ENCODE peak calls at places on chromosomes 3 and 15, in seven cellular contexts. F, N, T, M, Y, P and D are unnamed samples.

GRCh38 chr15:40941528-40942336 is 11.5 kb upstream of the CHAC1 start:
- DNase-seq in F (peak), N (peak), T (peak), M (peak), Y (peak), P (peak), D (no peak)

GRCh38 chr3:46423588-46423987 is 16.5 kb downstream of the CCRL2 start:
- DNase-seq in F (no peak), N (peak), T (no peak), M (no peak), Y (peak), P (no peak), D (no peak)

GRCh38 chr3:94167796-94168195 is 104.9 kb downstream of the NSUN3 start:
- DNase-seq in F (no peak), N (no peak), T (no peak), M (no peak), Y (no peak), P (no peak), D (no peak)

GRCh38 chr3:184603156-184604030 is 41.8 kb downstream of the EPHB3 start:
- DNase-seq in F (no peak), N (peak), T (no peak), M (no peak), Y (no peak), P (no peak), D (no peak)

GRCh38 chr3:193897288-193897687 is 238.7 kb upstream of the HES1 start:
- DNase-seq in F (peak), N (no peak), T (no peak), M (no peak), Y (no peak), P (no peak), D (no peak)

GRCh38 chr15:77418341-77419049 is 1.4 kb downstream of the PEAK1 start:
- DNase-seq in F (no peak), N (peak), T (no peak), M (peak), Y (peak), P (no peak), D (no peak)

GRCh38 chr3:157542711-157543485 is 39.7 kb upstream of the VEPH1 start:
- DNase-seq in F (no peak), N (peak), T (peak), M (peak), Y (peak), P (peak), D (peak)

GRCh38 chr3:181292984-181293383 is 303.4 kb upstream of the DNAJC19 start:
- DNase-seq in F (no peak), N (peak), T (no peak), M (no peak), Y (peak), P (no peak), D (peak)

GRCh38 chr3:89699771-89700170 is 592.4 kb downstream of the EPHA3 start:
- DNase-seq in F (no peak), N (no peak), T (no peak), M (no peak), Y (no peak), P (peak), D (no peak)

GRCh38 chr15:69080203-69080957 is 65.9 kb downstream of the NOX5 start:
- DNase-seq in F (no peak), N (peak), T (no peak), M (no peak), Y (no peak), P (no peak), D (no peak)

GRCh38 chr3:51539291-51539891 is 872 bp downstream of the RAD54L2 start:
- DNase-seq in F (peak), N (peak), T (no peak), M (peak), Y (peak), P (peak), D (no peak)

GRCh38 chr3:75048650-75049049 is 434.2 kb upstream of the CNTN3 start:
- DNase-seq in F (no peak), N (no peak), T (no peak), M (no peak), Y (peak), P (no peak), D (no peak)

GRCh38 chr15:63939531-63940130 is 105.9 kb upstream of the HERC1 start:
- DNase-seq in F (no peak), N (peak), T (peak), M (no peak), Y (peak), P (peak), D (no peak)

GRCh38 chr15:30882861-30883433 is 20.8 kb upstream of the FAN1 start:
- DNase-seq in F (no peak), N (no peak), T (no peak), M (no peak), Y (no peak), P (no peak), D (no peak)

GRCh38 chr15:35043380-35044095 is 41.6 kb downstream of the NANOGP8 start:
- DNase-seq in F (no peak), N (no peak), T (no peak), M (no peak), Y (no peak), P (no peak), D (no peak)

GRCh38 chr15:44489464-44489863 is 47.5 kb upstream of the EIF3J start:
- DNase-seq in F (no peak), N (peak), T (peak), M (no peak), Y (peak), P (no peak), D (no peak)

GRCh38 chr3:171261487-171261886 is 198.7 kb downstream of the TNIK start:
- DNase-seq in F (no peak), N (peak), T (no peak), M (peak), Y (peak), P (peak), D (no peak)

GRCh38 chr15:32717290-32718081 is at the start of gene GREM1:
- DNase-seq in F (no peak), N (peak), T (no peak), M (no peak), Y (peak), P (peak), D (peak)

GRCh38 chr15:37111427-37111717 is 11.0 kb upstream of the MEIS2 start:
- DNase-seq in F (no peak), N (no peak), T (no peak), M (no peak), Y (no peak), P (no peak), D (no peak)

GRCh38 chr3:133655731-133656130 is 6.0 kb downstream of the TOPBP1 start:
- DNase-seq in F (no peak), N (no peak), T (no peak), M (no peak), Y (no peak), P (no peak), D (no peak)

GRCh38 chr3:141452045-141452444 is 34.8 kb upstream of the RASA2 start:
- DNase-seq in F (peak), N (peak), T (no peak), M (peak), Y (peak), P (no peak), D (no peak)

GRCh38 chr3:106810461-106810733 is 566.8 kb upstream of the CCDC54 start:
- DNase-seq in F (no peak), N (no peak), T (no peak), M (no peak), Y (no peak), P (no peak), D (no peak)

GRCh38 chr15:70447927-70448698 is 315.2 kb downstream of the UACA start:
- DNase-seq in F (peak), N (peak), T (no peak), M (no peak), Y (no peak), P (peak), D (peak)

GRCh38 chr3:183151716-183152385 is 10.7 kb downstream of the LAMP3 start:
- DNase-seq in F (no peak), N (no peak), T (no peak), M (no peak), Y (no peak), P (no peak), D (no peak)

GRCh38 chr15:32877620-32878019 is 159.8 kb downstream of the GREM1 start:
- DNase-seq in F (no peak), N (peak), T (no peak), M (no peak), Y (no peak), P (no peak), D (no peak)

GRCh38 chr3:101074518-101074917 is 81.3 kb upstream of the ABI3BP start:
- DNase-seq in F (no peak), N (no peak), T (no peak), M (no peak), Y (no peak), P (no peak), D (no peak)

GRCh38 chr15:50256188-50257041 is 9.1 kb downstream of the HDC start:
- DNase-seq in F (no peak), N (peak), T (peak), M (no peak), Y (peak), P (no peak), D (no peak)

GRCh38 chr3:149968216-149968615 is 2.5 kb downstream of the PFN2 start:
- DNase-seq in F (no peak), N (peak), T (no peak), M (no peak), Y (peak), P (no peak), D (no peak)
- H3K27ac ChIP-seq in F (no peak), N (peak), T (no peak), M (peak), Y (peak), P (no peak), D (no peak)

GRCh38 chr3:113194747-113195400 is 16.5 kb upstream of the BOC start:
- DNase-seq in F (no peak), N (no peak), T (no peak), M (no peak), Y (peak), P (no peak), D (no peak)
- H3K27ac ChIP-seq in F (no peak), N (no peak), T (no peak), M (no peak), Y (peak), P (peak), D (peak)

GRCh38 chr3:48750906-48751305 is 33.9 kb upstream of the IP6K2 start:
- DNase-seq in F (no peak), N (no peak), T (no peak), M (no peak), Y (no peak), P (no peak), D (no peak)
- H3K27ac ChIP-seq in F (no peak), N (no peak), T (no peak), M (no peak), Y (no peak), P (no peak), D (peak)

GRCh38 chr15:58622877-58623276 is 126.6 kb downstream of the ADAM10 start:
- DNase-seq in F (no peak), N (no peak), T (no peak), M (no peak), Y (no peak), P (no peak), D (no peak)
- H3K27ac ChIP-seq in F (no peak), N (no peak), T (no peak), M (no peak), Y (no peak), P (no peak), D (no peak)

GRCh38 chr3:16482770-16483531 is 30.5 kb downstream of the RFTN1 start:
- DNase-seq in F (no peak), N (no peak), T (no peak), M (no peak), Y (peak), P (peak), D (no peak)
- H3K27ac ChIP-seq in F (no peak), N (peak), T (peak), M (no peak), Y (peak), P (peak), D (no peak)

DNA sequence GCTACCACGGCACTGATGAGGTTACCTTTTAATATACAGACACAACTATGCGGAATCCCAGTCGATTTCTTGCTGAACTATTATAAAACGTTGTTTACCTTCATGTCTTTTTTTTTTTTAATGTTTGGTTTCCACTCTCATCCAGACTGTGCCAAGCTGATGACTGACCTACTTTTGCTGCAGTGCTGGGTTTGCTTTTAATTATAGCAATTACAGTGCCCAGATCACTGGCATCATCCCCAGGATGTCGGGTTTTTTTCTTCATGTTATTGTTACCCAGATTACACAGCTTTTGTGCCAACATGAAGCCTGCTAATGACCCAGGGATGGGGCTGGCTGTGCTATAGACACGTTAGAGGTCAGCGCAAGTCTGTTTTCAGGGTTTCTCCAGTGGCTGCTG is 294.0 kb upstream of the ATP10A start:
- DNase-seq in F (no peak), N (no peak), T (no peak), M (no peak), Y (no peak), P (no peak), D (no peak)
- H3K27ac ChIP-seq in F (no peak), N (no peak), T (no peak), M (no peak), Y (no peak), P (no peak), D (peak)

GRCh38 chr15:74799255-74799842 is 13.3 kb upstream of the LMAN1L start:
- DNase-seq in F (no peak), N (no peak), T (no peak), M (no peak), Y (no peak), P (no peak), D (no peak)
- H3K27ac ChIP-seq in F (no peak), N (no peak), T (no peak), M (no peak), Y (no peak), P (peak), D (no peak)

GRCh38 chr3:129603561-129603942 is 2.9 kb downstream of the PLXND1 start:
- DNase-seq in F (no peak), N (no peak), T (no peak), M (no peak), Y (no peak), P (no peak), D (no peak)

GRCh38 chr3:129605593-129606521 is 619 bp downstream of the PLXND1 start:
- DNase-seq in F (peak), N (peak), T (no peak), M (peak), Y (peak), P (no peak), D (peak)

GRCh38 chr3:129606522-129607390 is at the start of gene PLXND1:
- DNase-seq in F (peak), N (peak), T (no peak), M (peak), Y (peak), P (peak), D (peak)

GRCh38 chr3:129604223-129604941 is 2.1 kb downstream of the PLXND1 start:
- DNase-seq in F (no peak), N (no peak), T (no peak), M (no peak), Y (no peak), P (no peak), D (no peak)

DNA sequence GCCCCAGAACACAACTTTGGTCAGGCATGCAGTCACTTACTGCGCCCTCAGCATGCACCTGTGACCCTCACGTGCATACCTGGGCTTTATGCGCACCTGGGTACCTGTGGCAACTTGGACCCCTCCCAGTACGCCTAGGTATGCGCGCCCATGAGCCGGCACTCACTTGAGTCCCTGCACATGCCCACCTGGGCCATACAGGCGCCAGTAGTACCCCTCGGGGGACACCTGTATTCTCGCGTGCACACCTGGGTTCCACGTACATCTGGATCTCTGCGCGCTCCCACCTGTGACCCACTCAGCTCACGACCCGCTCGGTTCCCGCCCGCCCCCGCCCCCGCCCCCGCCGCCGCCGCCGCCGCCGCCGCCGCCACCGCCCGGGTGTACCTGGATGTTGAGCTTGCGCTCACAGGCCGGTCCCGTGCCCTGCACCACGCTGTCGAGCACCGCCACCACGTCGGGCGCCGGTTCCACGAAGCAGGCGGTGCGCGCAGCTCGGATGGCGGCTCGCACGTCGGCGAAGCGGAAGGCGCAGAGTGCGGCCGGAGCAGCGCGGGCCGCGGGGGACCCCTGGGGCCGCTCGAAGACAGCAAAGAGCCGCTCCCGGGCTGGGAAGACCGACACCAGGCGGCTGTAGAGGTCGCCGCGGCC is 1.4 kb downstream of the PLXND1 start:
- DNase-seq in F (no peak), N (no peak), T (no peak), M (no peak), Y (no peak), P (no peak), D (no peak)
- H3K27ac ChIP-seq in F (peak), N (peak), T (no peak), M (peak), Y (peak), P (peak), D (peak)

GRCh38 chr3:102193255-102193654 is 241.6 kb upstream of the ZPLD1 start:
- DNase-seq in F (no peak), N (no peak), T (no peak), M (no peak), Y (no peak), P (no peak), D (no peak)

GRCh38 chr3:102195198-102195948 is 239.4 kb upstream of the ZPLD1 start:
- DNase-seq in F (no peak), N (no peak), T (no peak), M (no peak), Y (no peak), P (peak), D (no peak)

GRCh38 chr3:102194001-102194400 is 240.8 kb upstream of the ZPLD1 start:
- DNase-seq in F (no peak), N (no peak), T (no peak), M (no peak), Y (no peak), P (no peak), D (no peak)

GRCh38 chr3:102192575-102192974 is 242.2 kb upstream of the ZPLD1 start:
- DNase-seq in F (no peak), N (no peak), T (no peak), M (no peak), Y (no peak), P (no peak), D (no peak)

GRCh38 chr3:102194760-102195159 is 240.1 kb upstream of the ZPLD1 start:
- DNase-seq in F (no peak), N (no peak), T (no peak), M (no peak), Y (no peak), P (no peak), D (no peak)
- H3K27ac ChIP-seq in F (no peak), N (no peak), T (no peak), M (peak), Y (no peak), P (peak), D (peak)